ENCODE peak calls at places on chromosomes 16 and 17, in five cellular contexts. B is NT2/D1, D is HepG2, V is H1, C is GM12878. J is an unnamed sample.

GRCh38 chr17:50290074-50290702 is 15.9 kb downstream of the TMEM92 start:
- DNase-seq in B (no peak), D (no peak), V (no peak), C (no peak), J (no peak)

GRCh38 chr17:46001390-46002310 is 2.6 kb downstream of the STH start:
- DNase-seq in B (no peak), D (peak; percentile 28), V (no peak), C (no peak), J (no peak)

GRCh38 chr17:71986886-71987285 is 133.9 kb upstream of the SOX9 start:
- DNase-seq in B (no peak), D (no peak), V (no peak), C (no peak), J (no peak)

GRCh38 chr17:82978354-82978753 is 101.1 kb upstream of the METRNL start:
- DNase-seq in B (no peak), D (no peak), V (no peak), C (no peak), J (no peak)

GRCh38 chr17:69945698-69946185 is 129.3 kb upstream of the KCNJ16 start:
- DNase-seq in B (no peak), D (no peak), V (no peak), C (no peak), J (no peak)

GRCh38 chr16:55567382-55567781 is 898 bp downstream of the CAPNS2 start:
- DNase-seq in B (no peak), D (no peak), V (no peak), C (no peak), J (no peak)

GRCh38 chr17:79919164-79919585 is 79.9 kb upstream of the CBX4 start:
- DNase-seq in B (no peak), D (no peak), V (no peak), C (no peak), J (no peak)

GRCh38 chr17:17792551-17793377 is 44.0 kb downstream of the SREBF1 start:
- DNase-seq in B (no peak), D (no peak), V (no peak), C (no peak), J (no peak)

GRCh38 chr17:12765544-12765943 is 23.8 kb upstream of the ARHGAP44 start:
- DNase-seq in B (no peak), D (no peak), V (no peak), C (no peak), J (no peak)

GRCh38 chr17:76840884-76841775 is 27.1 kb upstream of the MGAT5B start:
- DNase-seq in B (no peak), D (no peak), V (no peak), C (no peak), J (no peak)

GRCh38 chr16:89020068-89020924 is 43.3 kb upstream of the CBFA2T3 start:
- DNase-seq in B (no peak), D (no peak), V (no peak), C (peak; percentile 59), J (no peak)

GRCh38 chr17:45920083-45920482 is 25.7 kb downstream of the MAPT start:
- DNase-seq in B (no peak), D (no peak), V (no peak), C (no peak), J (no peak)

GRCh38 chr17:31508310-31509094 is 117.0 kb downstream of the RAB11FIP4 start:
- DNase-seq in B (no peak), D (peak; percentile 32), V (no peak), C (peak; percentile 69), J (no peak)

GRCh38 chr17:46727572-46728348 is 90.7 kb downstream of the WNT3 start:
- DNase-seq in B (no peak), D (no peak), V (no peak), C (no peak), J (no peak)

GRCh38 chr16:57609541-57610401 is 18.7 kb upstream of the ADGRG1 start:
- DNase-seq in B (no peak), D (no peak), V (peak; percentile 41), C (peak; percentile 83), J (no peak)

GRCh38 chr16:47565454-47565853 is 104.3 kb downstream of the PHKB start:
- DNase-seq in B (no peak), D (no peak), V (no peak), C (no peak), J (no peak)

DNA sequence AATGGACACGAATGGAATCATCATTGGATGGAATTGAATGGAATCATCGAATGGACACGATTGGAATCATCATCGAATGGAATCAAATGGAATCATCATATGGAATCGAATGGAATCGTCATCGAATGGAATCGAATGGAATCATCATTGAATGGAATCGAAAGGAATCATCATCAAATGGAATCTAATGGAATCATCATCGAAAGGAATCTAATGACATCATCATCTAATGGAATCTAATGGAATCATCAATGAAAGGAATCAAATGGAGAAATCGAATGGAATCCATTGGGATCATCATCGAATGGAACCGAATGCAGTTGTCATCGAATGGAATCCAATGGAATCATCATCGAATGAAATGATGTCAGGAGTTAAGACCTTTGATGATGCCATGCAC is 154.9 kb downstream of the SHCBP1 start:
- DNase-seq in B (no peak), D (no peak), V (no peak), C (no peak), J (no peak)
- TF ChIP-seq SUZ12 in B (no peak), D (no peak), V (no peak), C (no peak), J (no peak)

DNA sequence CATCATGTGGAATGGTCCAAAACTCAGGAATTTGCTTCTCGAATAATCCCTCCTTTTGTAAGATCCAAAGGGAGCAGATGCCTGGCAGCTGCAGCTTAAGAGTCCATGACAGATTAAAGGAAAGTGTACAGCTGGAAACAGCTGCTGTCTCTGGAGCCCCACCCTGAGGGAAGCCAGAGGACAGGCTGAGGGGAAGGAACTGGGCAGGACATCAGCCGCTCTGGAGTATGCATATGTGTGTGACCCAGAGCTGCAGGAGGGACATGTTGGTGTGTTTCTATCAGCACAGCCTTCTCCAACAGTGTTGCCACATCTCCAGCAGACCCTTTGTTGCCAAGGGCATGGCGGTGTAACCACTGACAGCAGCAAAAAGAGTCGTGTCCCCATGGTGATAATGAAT is 46.2 kb downstream of the CYB561 start:
- DNase-seq in B (no peak), D (no peak), V (no peak), C (no peak), J (no peak)
- TF ChIP-seq SUZ12 in B (no peak), D (no peak), V (no peak), C (no peak), J (no peak)

DNA sequence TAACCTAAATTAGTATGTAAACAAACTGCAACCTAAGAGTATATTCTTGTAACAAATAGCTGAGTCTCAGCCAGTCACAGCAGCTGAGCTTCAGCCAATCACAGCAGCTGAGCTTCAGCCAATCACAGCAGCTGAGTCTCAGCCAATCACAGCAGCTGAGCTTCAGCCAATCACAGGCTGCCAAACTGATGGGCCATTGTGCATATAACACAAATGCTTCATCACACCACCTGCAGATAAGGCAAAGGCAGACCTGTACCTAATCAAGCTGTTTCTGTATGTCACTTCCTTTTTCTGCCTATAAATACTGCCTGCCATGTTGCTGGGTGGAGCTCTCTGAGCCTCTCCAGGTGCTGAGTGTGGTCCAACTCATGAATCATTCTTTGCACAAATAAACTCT is 19.9 kb downstream of the MYH13 start:
- DNase-seq in B (no peak), D (no peak), V (no peak), C (no peak), J (no peak)
- TF ChIP-seq SUZ12 in B (no peak), D (no peak), V (no peak), C (no peak), J (no peak)

GRCh38 chr17:14297161-14297851 is 3.6 kb upstream of the HS3ST3B1 start:
- DNase-seq in B (no peak), D (peak; percentile 48), V (peak; percentile 87), C (no peak), J (peak; percentile 56)
- TF ChIP-seq SUZ12 in B (peak; percentile 53), D (no peak), V (peak; percentile 53), C (no peak), J (no peak)

DNA sequence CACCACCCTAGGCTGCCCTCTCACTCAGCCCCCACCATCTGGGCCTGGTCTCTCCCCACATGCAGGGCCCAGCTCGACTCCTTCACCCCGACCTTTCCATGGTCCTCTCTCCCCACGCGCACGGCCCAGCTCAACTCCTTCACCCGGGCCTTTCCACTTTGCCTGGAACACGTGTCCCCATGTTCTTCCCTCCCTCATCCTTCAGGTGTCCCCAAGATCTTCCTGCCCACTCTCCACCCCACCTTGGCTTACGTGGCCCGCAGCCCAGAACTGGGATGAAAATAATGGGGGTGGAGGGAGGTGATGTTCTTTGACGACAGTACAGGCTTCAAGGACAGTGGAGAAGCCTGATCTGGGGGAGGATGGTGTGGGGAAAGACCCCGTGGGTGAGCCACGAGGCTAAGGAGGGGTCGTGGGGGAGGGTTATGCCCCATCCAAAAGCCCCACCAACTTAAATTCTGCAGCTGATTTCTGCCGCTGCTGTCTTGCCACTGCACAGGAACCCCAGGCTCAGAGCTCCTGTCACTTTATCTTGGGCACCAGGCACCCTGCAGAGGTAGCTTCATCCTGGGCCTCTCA is 9.9 kb upstream of the MEAK7 start:
- DNase-seq in B (no peak), D (no peak), V (no peak), C (no peak), J (no peak)
- TF ChIP-seq SUZ12 in B (no peak), D (no peak), V (no peak), C (no peak), J (no peak)

GRCh38 chr16:61998460-61998859 is 37.8 kb downstream of the CDH8 start:
- DNase-seq in B (no peak), D (no peak), V (no peak), C (no peak), J (no peak)

GRCh38 chr16:61987474-61988012 is 48.7 kb downstream of the CDH8 start:
- DNase-seq in B (no peak), D (no peak), V (no peak), C (no peak), J (no peak)

DNA sequence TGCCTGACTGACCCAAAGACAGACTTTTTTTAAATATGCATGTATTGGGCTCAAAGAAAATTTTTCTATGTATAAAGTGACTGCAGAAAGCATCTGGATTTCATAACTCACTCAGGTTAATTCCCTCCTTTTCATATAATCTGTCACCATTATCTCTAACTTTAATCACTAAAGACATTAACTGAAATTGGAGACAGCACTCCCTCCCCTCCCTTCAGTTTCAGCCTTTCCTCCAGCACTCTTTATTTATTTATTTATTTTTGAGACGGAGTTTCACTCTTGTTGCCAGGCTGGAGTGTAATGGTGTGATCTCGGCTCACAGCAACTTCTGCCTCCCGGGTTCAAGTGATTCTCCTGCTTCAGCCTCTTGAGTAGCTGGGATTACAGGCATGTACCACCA is 43.2 kb downstream of the CDH8 start:
- DNase-seq in B (no peak), D (no peak), V (no peak), C (no peak), J (no peak)
- TF ChIP-seq SUZ12 in B (no peak), D (no peak), V (no peak), C (no peak), J (no peak)

J was measured in HEK293T.